ENCODE peak calls at places on chromosomes 7 and 10, in ten cellular contexts. U is activated CD4-positive, alpha-beta T cell treated with anti-CD3 and anti-CD28 coated beads, Interleukin-2, amount 10 ng/mL, durations not matched to agents 7 days and 5 days; P is activated CD8-positive, alpha-beta memory T cell treated with anti-CD3 and anti-CD28 coated beads for 1 hour; G is ovary; L is fibroblast of pulmonary artery; Y is germinal center; C is cardiac muscle cell; Q is stomach; E is GM03348; D is HEK293T. H is an unnamed sample.

GRCh38 chr7:111564078-111564477 is 1.8 kb upstream of the IMMP2L start:
- DNase-seq in Y (no peak), D (no peak), L (no peak), G (no peak), E (no peak), Q (no peak), P (no peak), C (no peak), U (no peak), H (no peak)

GRCh38 chr7:85765698-85766298 is 578.9 kb upstream of the SEMA3D start:
- DNase-seq in P (no peak), Y (no peak), C (no peak), Q (no peak), D (no peak), G (no peak), U (no peak), E (no peak), L (no peak), H (no peak)

GRCh38 chr10:74502963-74503608 is 323.3 kb upstream of the KAT6B start:
- DNase-seq in C (peak), Y (no peak), G (no peak), E (peak), Q (no peak), L (peak), D (no peak), U (no peak), P (no peak), H (peak)

GRCh38 chr10:87095241-87095945 is 387 bp downstream of the SHLD2 start:
- DNase-seq in G (peak), U (peak), C (peak), E (peak), Q (peak), P (peak), L (peak), Y (peak), D (peak), H (peak)

GRCh38 chr7:50651227-50651989 is 86.2 kb upstream of the DDC start:
- DNase-seq in G (no peak), Y (no peak), L (no peak), C (no peak), D (no peak), Q (no peak), U (no peak), E (no peak), P (no peak), H (peak)

GRCh38 chr10:6204341-6205191 is 1.8 kb downstream of the PFKFB3 start:
- DNase-seq in E (peak), L (peak), G (peak), Q (peak), P (no peak), Y (peak), U (no peak), D (no peak), C (peak), H (peak)

GRCh38 chr10:7767209-7767608 is 20.6 kb downstream of the KIN start:
- DNase-seq in G (no peak), D (no peak), Q (no peak), Y (no peak), E (no peak), L (peak), C (peak), P (no peak), U (no peak), H (no peak)

GRCh38 chr7:132221356-132221755 is 354.9 kb downstream of the PLXNA4 start:
- DNase-seq in U (no peak), G (no peak), D (no peak), Y (no peak), E (no peak), L (no peak), P (no peak), Q (no peak), C (no peak), H (no peak)